ENCODE peak calls at places on chromosome 4, in four cellular contexts. T, Z, F and I are unnamed samples.

GRCh38 chr4:162403956-162404355 is 240.2 kb upstream of the FSTL5 start:
- DNase-seq in T (no peak), Z (no peak), F (no peak), I (no peak)

GRCh38 chr4:146522862-146523205 is 1.1 kb upstream of the SLC10A7 start:
- DNase-seq in T (no peak), Z (no peak), F (peak; percentile 8), I (peak; percentile 18)

GRCh38 chr4:173301518-173302201 is 32.5 kb downstream of the HMGB2 start:
- DNase-seq in T (no peak), Z (no peak), F (no peak), I (no peak)

GRCh38 chr4:8053688-8054449 is 104.7 kb downstream of the ABLIM2 start:
- DNase-seq in T (no peak), Z (no peak), F (peak; percentile 76), I (no peak)

GRCh38 chr4:152454398-152455011 is 81.4 kb downstream of the FBXW7 start:
- DNase-seq in T (no peak), Z (no peak), F (peak; percentile 21), I (no peak)

GRCh38 chr4:69829678-69830077 is 30.3 kb downstream of the SULT1E1 start:
- DNase-seq in T (no peak), Z (no peak), F (no peak), I (no peak)

GRCh38 chr4:82044141-82044993 is 329.4 kb downstream of the HNRNPD start:
- DNase-seq in T (peak; percentile 41), Z (no peak), F (no peak), I (peak; percentile 67)

GRCh38 chr4:91282217-91282616 is 1021.5 kb upstream of the GRID2 start:
- DNase-seq in T (no peak), Z (no peak), F (no peak), I (no peak)

GRCh38 chr4:147550626-147551250 is 66.5 kb upstream of the TMEM184C start:
- DNase-seq in T (no peak), Z (peak; percentile 24), F (no peak), I (no peak)

GRCh38 chr4:168514249-168514852 is 17.5 kb downstream of the PALLD start:
- DNase-seq in T (no peak), Z (no peak), F (peak; percentile 5), I (no peak)

GRCh38 chr4:83440899-83441298 is 14.7 kb downstream of the HELQ start:
- DNase-seq in T (no peak), Z (no peak), F (no peak), I (no peak)

GRCh38 chr4:2794707-2795557 is 2.0 kb downstream of the SH3BP2 start:
- DNase-seq in T (no peak), Z (no peak), F (no peak), I (no peak)

GRCh38 chr4:1554246-1554875 is 129.8 kb downstream of the FAM53A start:
- DNase-seq in T (no peak), Z (no peak), F (no peak), I (no peak)

GRCh38 chr4:83582289-83582756 is 46.4 kb downstream of the GPAT3 start:
- DNase-seq in T (no peak), Z (no peak), F (no peak), I (no peak)

GRCh38 chr4:165133150-165133549 is 20.5 kb upstream of the TMEM192 start:
- DNase-seq in T (no peak), Z (no peak), F (no peak), I (no peak)

GRCh38 chr4:44760142-44760898 is 34.0 kb upstream of the GNPDA2 start:
- DNase-seq in T (no peak), Z (no peak), F (peak; percentile 7), I (peak; percentile 7)

GRCh38 chr4:30720021-30720655 is at the start of gene PCDH7:
- DNase-seq in T (no peak), Z (no peak), F (no peak), I (peak; percentile 12)

GRCh38 chr4:98627883-98628282 is 30.5 kb downstream of the TSPAN5 start:
- DNase-seq in T (no peak), Z (no peak), F (no peak), I (no peak)

GRCh38 chr4:139502312-139502946 is 48.5 kb downstream of the RAB33B start:
- DNase-seq in T (no peak), Z (no peak), F (no peak), I (no peak)

GRCh38 chr4:40918330-40918729 is 168.6 kb downstream of the NSUN7 start:
- DNase-seq in T (no peak), Z (no peak), F (no peak), I (no peak)

GRCh38 chr4:38141808-38142500 is 181.8 kb downstream of the PTTG2 start:
- DNase-seq in T (no peak), Z (no peak), F (no peak), I (no peak)

GRCh38 chr4:118954246-118954645 is 65.6 kb downstream of the SYNPO2 start:
- DNase-seq in T (no peak), Z (no peak), F (no peak), I (no peak)

GRCh38 chr4:144343143-144343755 is 202.7 kb upstream of the GYPA start:
- DNase-seq in T (no peak), Z (no peak), F (no peak), I (no peak)

GRCh38 chr4:140110542-140110941 is 43.4 kb downstream of the MAML3 start:
- DNase-seq in T (no peak), Z (no peak), F (no peak), I (no peak)

GRCh38 chr4:82886145-82886942 is 4.6 kb downstream of the SEC31A start:
- DNase-seq in T (no peak), Z (no peak), F (peak; percentile 78), I (no peak)

GRCh38 chr4:92305878-92306520 is 2.2 kb downstream of the GRID2 start:
- DNase-seq in T (no peak), Z (no peak), F (no peak), I (peak; percentile 17)

GRCh38 chr4:120056249-120056648 is 10.4 kb downstream of the MAD2L1 start:
- DNase-seq in T (no peak), Z (no peak), F (no peak), I (no peak)

GRCh38 chr4:117227925-117228324 is 142.5 kb upstream of the TRAM1L1 start:
- DNase-seq in T (no peak), Z (no peak), F (no peak), I (no peak)

GRCh38 chr4:183906736-183907651 is 1.9 kb downstream of the STOX2 start:
- DNase-seq in T (no peak), Z (no peak), F (no peak), I (peak; percentile 15)

GRCh38 chr4:152972821-152973613 is 36.9 kb downstream of the FHDC1 start:
- DNase-seq in T (no peak), Z (no peak), F (no peak), I (no peak)

GRCh38 chr4:47836655-47837581 is 949 bp downstream of the CORIN start:
- DNase-seq in T (peak; percentile 79), Z (no peak), F (peak; percentile 76), I (peak; percentile 73)

GRCh38 chr4:122672091-122672490 is 51.2 kb upstream of the IL21 start:
- DNase-seq in T (no peak), Z (no peak), F (no peak), I (no peak)

GRCh38 chr4:122669911-122670738 is 49.3 kb upstream of the IL21 start:
- DNase-seq in T (no peak), Z (no peak), F (no peak), I (no peak)

GRCh38 chr4:122673252-122673651 is 52.4 kb upstream of the IL21 start:
- DNase-seq in T (no peak), Z (no peak), F (no peak), I (no peak)

GRCh38 chr4:122679317-122679716 is 53.2 kb upstream of the BBS12 start:
- DNase-seq in T (no peak), Z (no peak), F (no peak), I (no peak)

DNA sequence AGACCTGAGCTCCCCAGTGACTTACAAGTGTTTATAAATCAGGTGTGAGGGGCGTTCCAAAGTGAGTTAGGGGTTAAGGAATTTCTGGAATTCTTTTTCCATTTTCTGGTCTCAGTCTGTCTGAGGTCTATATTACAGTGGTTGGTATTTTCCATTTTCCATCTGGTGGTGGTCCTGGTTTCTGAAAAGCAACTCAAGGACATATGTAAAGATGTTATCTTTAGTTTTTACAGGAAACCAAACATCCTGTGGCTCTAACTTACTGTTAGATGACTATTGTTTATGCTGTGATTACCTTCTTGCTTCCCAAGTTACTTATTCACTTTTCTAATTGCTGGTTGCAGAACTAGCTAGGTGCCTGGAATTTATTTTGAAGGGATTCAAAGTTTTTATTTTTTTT is 53.5 kb upstream of the IL21 start:
- DNase-seq in T (no peak), Z (no peak), F (peak; percentile 5), I (no peak)
- TF ChIP-seq SUZ12 in T (no peak), Z (no peak), F (no peak), I (no peak)

GRCh38 chr4:84691170-84691691 is 108.3 kb downstream of the CDS1 start:
- DNase-seq in T (no peak), Z (no peak), F (no peak), I (no peak)
- TF ChIP-seq SP1 in T (no peak), Z (no peak), F (no peak), I (no peak)

DNA sequence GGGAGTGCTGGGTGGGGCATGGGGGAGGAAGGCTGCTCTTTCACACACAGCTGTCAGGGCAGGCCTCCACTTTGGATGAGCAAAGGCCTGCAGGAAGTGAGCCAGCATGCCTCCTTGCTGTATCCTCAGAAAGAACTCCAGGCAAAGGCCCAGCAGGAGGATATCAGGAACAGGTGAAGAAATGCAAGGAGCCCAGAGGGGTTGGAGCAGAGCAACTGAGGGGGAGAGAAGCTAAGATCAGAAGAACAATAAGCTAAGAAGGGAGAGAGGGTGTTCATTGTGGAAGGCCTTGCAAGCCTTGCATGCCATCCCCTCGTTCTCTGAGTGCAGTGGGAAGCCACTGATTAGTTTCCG is 115.1 kb downstream of the CAMK2D start:
- DNase-seq in T (peak; percentile 46), Z (no peak), F (no peak), I (no peak)
- TF ChIP-seq SUZ12 in T (no peak), Z (no peak), F (no peak), I (no peak)

GRCh38 chr4:176882201-176882600 is 89.5 kb upstream of the VEGFC start:
- DNase-seq in T (no peak), Z (no peak), F (no peak), I (no peak)

GRCh38 chr4:176883681-176884418 is 91.1 kb upstream of the VEGFC start:
- DNase-seq in T (no peak), Z (no peak), F (no peak), I (no peak)

GRCh38 chr4:176886135-176886534 is 93.4 kb upstream of the VEGFC start:
- DNase-seq in T (no peak), Z (no peak), F (no peak), I (no peak)

GRCh38 chr4:176883108-176883550 is 90.4 kb upstream of the VEGFC start:
- DNase-seq in T (no peak), Z (no peak), F (no peak), I (no peak)

DNA sequence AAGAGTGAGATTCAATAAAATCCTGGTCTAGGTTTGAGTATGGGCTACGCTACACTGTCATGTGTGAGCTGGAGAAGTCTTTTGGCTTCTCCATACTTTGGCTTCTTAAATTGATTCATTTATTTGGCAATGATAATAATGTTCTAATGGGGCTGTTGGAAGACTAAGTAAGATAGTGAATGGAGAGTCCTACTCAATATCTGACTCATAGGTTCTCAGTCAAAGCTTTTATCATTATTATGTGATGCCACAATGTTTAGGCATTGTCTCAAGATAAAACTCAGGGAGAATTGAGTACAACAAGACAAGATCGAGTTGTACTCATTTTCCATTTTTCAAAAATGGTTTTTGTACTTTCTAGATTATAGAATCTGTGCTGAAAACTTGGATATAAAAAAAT is 92.5 kb upstream of the VEGFC start:
- DNase-seq in T (no peak), Z (no peak), F (no peak), I (no peak)
- TF ChIP-seq SP1 in T (no peak), Z (no peak), F (no peak), I (no peak)

GRCh38 chr4:102169345-102169744 is 175.9 kb downstream of the SLC39A8 start:
- DNase-seq in T (no peak), Z (no peak), F (no peak), I (peak; percentile 17)
- TF ChIP-seq SUZ12 in T (no peak), Z (no peak), F (no peak), I (no peak)